ENCODE peak calls at places on chromosomes 3 and 15, in four cellular contexts. D is H1, J is IMR-90, H is H9. S is an unnamed sample.

GRCh38 chr15:51191072-51191665 is 96.5 kb upstream of the TNFAIP8L3 start:
- DNase-seq in D (no peak), J (no peak), H (no peak), S (no peak)

GRCh38 chr3:140859592-140860336 is 81.9 kb upstream of the SLC25A36 start:
- DNase-seq in D (no peak), J (no peak), H (no peak), S (no peak)

GRCh38 chr15:100249096-100249815 is 92.5 kb downstream of the ADAMTS17 start:
- DNase-seq in D (peak), J (no peak), H (no peak), S (no peak)

GRCh38 chr3:155657161-155657560 is 87.7 kb downstream of the PLCH1 start:
- DNase-seq in D (no peak), J (no peak), H (no peak), S (no peak)

GRCh38 chr15:92112711-92113110 is 259.2 kb downstream of the SLCO3A1 start:
- DNase-seq in D (no peak), J (no peak), H (no peak), S (no peak)

GRCh38 chr3:111582114-111582461 is 13.1 kb downstream of the ZBED2 start:
- DNase-seq in D (no peak), J (peak), H (no peak), S (peak)

GRCh38 chr3:44074181-44074580 is 167.5 kb upstream of the TOPAZ1 start:
- DNase-seq in D (peak), J (no peak), H (no peak), S (peak)

GRCh38 chr3:171320721-171321120 is 139.5 kb downstream of the TNIK start:
- DNase-seq in D (no peak), J (peak), H (no peak), S (no peak)

GRCh38 chr15:84590406-84590805 is 10.4 kb upstream of the ZSCAN2 start:
- DNase-seq in D (no peak), J (peak), H (no peak), S (no peak)

DNA sequence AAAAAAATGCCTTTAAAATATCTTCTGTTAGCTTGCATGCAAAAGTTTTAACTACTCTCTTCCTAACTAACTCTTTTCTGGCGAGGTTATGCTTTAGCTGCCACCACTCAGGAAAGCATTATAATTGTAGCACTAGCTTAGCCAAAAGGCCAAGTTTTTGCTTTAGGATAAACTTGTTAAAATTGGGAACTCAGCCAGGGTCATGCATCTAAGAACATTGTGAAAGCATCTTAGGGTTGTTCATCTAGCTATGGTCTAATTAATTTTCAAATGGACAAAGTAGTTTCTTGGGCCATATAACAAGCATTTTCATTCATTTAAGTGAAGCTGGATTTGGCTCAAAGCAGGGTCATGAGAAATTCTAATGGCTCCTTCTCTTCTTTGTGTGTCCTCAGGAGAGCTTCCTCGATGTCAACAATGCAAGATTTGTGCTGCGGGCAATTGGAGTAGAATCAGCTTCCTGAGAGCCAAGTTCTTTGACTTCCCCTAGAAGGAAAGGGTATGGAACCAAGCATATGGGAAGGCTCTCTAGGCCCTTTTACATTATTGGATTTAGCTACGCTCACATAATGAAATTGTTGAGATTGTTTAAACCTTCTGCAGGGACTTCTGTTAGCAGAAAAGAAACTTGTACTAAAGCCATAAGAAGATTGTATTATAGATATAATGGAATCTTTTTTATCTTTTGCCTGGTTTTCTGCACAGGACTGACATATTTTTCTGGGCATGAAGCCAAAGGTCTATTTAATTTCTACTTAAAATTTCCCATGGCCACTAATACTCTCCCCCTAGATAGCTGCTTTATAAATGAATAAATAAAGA is 1.8 kb upstream of the SAMMSON start:
- DNase-seq in D (no peak), J (no peak), H (no peak), S (no peak)
- H2AK5ac ChIP-seq in D (no peak), J (no peak), H (no peak), S (no peak)

GRCh38 chr3:54631507-54632280 is 296.2 kb downstream of the LRTM1 start:
- DNase-seq in D (no peak), J (no peak), H (no peak), S (no peak)

GRCh38 chr3:54630111-54630623 is 297.7 kb downstream of the LRTM1 start:
- DNase-seq in D (peak), J (no peak), H (peak), S (peak)

GRCh38 chr3:54632281-54632665 is 295.6 kb downstream of the LRTM1 start:
- DNase-seq in D (no peak), J (no peak), H (no peak), S (no peak)

GRCh38 chr3:54625805-54626787 is 301.8 kb downstream of the LRTM1 start:
- DNase-seq in D (no peak), J (no peak), H (no peak), S (no peak)

GRCh38 chr3:54628888-54629368 is 298.9 kb downstream of the LRTM1 start:
- DNase-seq in D (peak), J (no peak), H (peak), S (peak)
- H3K56ac ChIP-seq in D (no peak), J (no peak), H (no peak), S (no peak)

DNA sequence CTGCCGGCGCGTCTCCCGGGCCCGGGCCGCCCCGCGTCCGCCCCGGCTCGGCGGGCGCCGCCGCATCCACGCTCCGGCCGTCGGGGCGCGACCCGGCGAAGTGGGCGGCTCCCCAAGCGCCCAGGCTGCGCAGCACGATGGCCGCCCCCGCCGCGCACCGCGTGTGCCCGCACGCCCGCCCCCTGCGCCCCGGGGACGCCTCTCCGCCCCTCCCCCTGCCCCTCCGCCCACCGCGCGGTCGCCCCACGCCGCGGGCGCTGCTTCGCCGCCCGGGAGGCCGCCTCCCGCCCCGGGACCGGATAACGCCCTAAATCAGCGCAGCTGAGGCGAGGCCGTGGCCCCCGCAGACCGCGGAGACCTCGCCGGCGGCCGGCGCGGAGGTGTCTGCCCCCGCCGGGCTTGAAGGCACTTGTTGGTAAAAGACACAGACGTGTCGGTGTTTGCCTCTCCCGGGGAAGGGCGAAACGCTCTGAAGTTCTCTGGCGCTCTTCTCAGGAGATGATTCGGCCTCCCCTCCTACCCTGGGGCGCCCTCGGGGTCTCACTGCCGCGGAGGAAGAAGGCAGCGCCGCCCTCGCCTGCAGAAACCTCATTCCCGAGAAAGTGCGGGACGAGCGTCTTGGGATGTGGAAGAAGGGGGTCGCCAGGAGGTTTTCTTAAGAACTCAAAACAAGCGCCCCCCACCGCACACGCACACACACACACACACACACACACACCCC is at the start of gene BNC1:
- DNase-seq in D (peak), J (no peak), H (peak), S (peak)
- H3K23ac ChIP-seq in D (no peak), J (peak), H (no peak), S (peak)

DNA sequence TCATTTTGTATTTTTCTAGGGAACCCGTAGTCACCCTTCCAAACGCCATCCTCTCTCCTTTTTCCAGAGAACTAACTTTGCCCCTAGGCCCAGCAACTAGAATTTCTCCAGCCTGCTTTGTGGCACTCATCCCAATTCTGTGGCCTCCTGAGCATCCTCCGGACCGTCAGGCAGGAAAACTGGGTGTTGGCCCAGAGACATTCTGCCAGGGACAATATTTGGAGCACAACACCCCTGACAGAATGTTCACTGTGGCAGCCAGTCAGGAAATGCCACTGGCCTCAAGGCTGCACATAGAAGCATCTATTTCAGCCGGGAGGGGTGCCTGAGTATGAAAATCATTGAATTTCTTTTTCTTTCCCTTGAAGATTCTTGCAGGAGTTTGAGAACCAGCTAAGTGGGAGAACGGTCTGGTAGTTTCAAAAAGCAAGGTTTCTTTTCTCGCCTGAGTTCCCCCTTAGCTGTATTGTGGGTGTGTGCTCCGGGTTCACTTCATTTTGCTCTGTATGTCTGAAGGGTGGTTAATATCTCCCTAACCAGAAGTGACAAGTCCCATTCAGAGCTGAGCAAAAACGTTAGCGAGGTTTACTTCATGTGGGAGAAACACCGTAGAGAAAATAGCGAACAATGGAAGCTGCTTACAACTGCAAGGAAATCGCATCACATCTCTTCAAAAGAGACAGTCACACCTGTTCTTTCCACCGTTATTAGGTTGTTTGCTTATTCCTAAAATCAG is 108.1 kb upstream of the TPM1 start:
- DNase-seq in D (peak), J (no peak), H (no peak), S (no peak)
- H2AK5ac ChIP-seq in D (no peak), J (peak), H (no peak), S (no peak)

GRCh38 chr15:58454950-58455401 is 23.2 kb downstream of the LIPC start:
- DNase-seq in D (no peak), J (no peak), H (no peak), S (no peak)
- H3K56ac ChIP-seq in D (no peak), J (no peak), H (no peak), S (no peak)

DNA sequence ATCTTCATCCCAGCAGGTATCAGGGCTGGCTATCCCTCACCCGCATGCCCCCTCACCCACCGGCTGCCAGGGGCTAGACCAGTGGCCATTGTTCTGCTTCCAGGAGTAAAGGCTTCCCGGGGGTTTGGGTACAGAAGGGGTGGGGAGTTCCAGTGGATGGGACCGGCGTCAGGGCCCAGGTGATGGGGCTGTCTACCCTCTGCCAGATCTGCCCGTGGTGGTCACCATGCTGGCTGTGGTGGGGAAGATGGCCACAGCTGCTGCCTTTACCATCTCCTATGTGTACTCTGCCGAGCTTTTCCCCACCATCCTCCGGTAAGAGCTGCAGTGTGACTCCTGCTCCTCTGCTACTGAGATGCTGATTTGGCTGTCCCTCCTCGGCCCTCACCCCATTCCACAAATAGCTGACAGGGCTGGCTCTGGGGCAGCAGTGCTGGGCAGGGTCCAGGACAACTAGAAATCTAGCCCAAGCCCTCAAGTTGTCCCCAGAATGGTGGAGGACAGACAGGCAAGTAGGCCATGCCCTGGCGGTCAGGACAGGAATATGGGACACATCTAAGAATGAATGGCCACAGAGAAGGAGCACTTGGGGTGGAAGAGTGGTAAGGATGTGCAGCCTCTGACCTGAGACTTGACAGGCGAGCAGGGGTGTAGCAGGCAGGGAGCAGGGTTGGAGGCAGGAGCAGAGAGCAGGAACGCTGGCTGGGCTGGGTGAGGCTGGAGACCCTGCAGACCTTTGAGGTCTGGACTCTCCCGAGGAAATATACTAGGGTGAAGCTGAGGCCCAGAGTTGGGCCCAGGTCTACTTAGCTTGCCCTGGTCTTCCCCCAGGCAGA is 5.8 kb upstream of the SLC22A14 start:
- DNase-seq in D (no peak), J (no peak), H (no peak), S (no peak)
- H3K23ac ChIP-seq in D (no peak), J (no peak), H (no peak), S (no peak)

DNA sequence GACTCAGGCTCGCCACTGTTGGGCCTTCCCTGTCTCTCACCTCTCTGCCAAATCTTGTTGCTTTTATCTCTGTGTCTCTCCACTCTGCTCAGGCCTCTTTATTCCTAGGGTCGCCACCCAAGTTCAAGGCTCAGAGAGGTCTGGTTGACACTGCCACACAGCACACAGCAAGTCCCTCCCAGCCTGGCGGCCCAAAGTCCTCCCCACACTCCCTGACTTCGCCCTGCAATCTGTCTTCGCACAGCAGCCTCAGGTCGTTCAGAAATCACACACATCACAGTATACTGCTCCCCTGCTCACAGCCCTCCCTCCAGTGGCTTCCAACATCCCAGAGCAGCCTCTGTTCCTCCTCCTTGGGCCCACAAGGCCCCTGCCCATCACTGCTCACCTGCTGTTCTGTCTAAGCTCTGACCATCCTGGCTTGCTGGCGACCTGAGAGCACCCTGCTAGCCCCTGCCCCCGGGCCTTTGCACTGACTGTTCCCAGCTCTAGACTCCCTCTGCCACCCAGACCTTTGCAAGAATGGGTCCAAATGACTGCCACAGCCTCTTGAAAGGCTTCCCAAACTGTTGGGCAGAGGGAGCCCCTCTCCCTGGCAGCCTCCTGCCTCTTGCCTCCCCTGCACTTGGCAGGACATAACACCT is 48.4 kb downstream of the MGLL start:
- DNase-seq in D (no peak), J (no peak), H (no peak), S (no peak)
- H2AK5ac ChIP-seq in D (no peak), J (peak), H (no peak), S (no peak)

GRCh38 chr3:135865085-135865484 is 100.4 kb upstream of the PPP2R3A start:
- DNase-seq in D (no peak), J (peak), H (no peak), S (no peak)
- H3K56ac ChIP-seq in D (no peak), J (no peak), H (no peak), S (no peak)

DNA sequence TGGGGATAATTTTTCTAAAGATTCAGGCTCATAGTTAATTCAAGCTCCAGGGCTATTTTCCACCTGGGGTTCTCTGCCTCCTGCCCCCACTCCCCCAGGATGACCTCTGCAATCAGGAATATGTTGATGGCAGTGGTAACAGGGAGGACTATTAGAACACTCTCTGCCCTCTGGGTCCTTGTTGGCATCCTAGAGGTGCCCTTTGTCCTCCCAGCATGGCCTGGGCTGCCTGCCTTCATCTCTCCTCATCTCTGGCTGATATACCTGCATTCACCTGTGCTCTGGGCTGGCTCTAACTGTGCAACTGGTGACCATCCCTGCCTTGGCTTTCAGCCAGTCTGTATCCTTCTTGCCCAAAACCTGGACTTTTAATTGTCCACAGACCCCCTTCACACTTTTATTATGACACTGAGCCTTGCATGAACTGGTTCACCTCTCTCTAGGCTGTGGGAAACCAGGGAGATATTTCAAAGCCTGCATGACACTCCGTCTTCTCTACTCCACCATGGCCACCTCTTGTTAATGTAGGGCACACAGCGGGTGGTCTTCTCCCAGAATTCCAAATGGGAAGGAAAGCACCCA is 199.8 kb downstream of the THSD4 start:
- DNase-seq in D (no peak), J (no peak), H (no peak), S (no peak)
- H3K23ac ChIP-seq in D (no peak), J (peak), H (no peak), S (no peak)

GRCh38 chr3:60274646-60275045 is 976.6 kb downstream of the FHIT start:
- DNase-seq in D (no peak), J (no peak), H (no peak), S (no peak)
- H2AK5ac ChIP-seq in D (no peak), J (no peak), H (no peak), S (no peak)